ENCODE peak calls at places on chromosomes 7 and 10, in four cellular contexts. One of them, this sample, is unnamed.

GRCh38 chr10:33336606-33337334 is 2.3 kb upstream of the NRP1 start:
- DNase-seq in hypothalamus: no peak
- DNase-seq in mammary epithelial cell: peak
- DNase-seq in stimulated activated effector memory CD8-positive, alpha-beta T cell treated with anti-CD3 and anti-CD28 coated beads, Interleukin-12 subunit alpha, Interleukin-12 subunit beta, amount 100 ng/mL, for 72 hours: no peak
- DNase-seq in this sample: no peak

GRCh38 chr10:29535012-29535777 is 99.6 kb downstream of the SVIL start:
- DNase-seq in hypothalamus: peak
- DNase-seq in mammary epithelial cell: peak
- DNase-seq in stimulated activated effector memory CD8-positive, alpha-beta T cell treated with anti-CD3 and anti-CD28 coated beads, Interleukin-12 subunit alpha, Interleukin-12 subunit beta, amount 100 ng/mL, for 72 hours: no peak
- DNase-seq in this sample: peak

GRCh38 chr7:1046722-1047679 is 2.7 kb downstream of the GPR146 start:
- DNase-seq in hypothalamus: no peak
- DNase-seq in mammary epithelial cell: no peak
- DNase-seq in stimulated activated effector memory CD8-positive, alpha-beta T cell treated with anti-CD3 and anti-CD28 coated beads, Interleukin-12 subunit alpha, Interleukin-12 subunit beta, amount 100 ng/mL, for 72 hours: no peak
- DNase-seq in this sample: no peak

GRCh38 chr10:88256013-88256680 is 327.0 kb downstream of the RNLS start:
- DNase-seq in hypothalamus: no peak
- DNase-seq in mammary epithelial cell: no peak
- DNase-seq in stimulated activated effector memory CD8-positive, alpha-beta T cell treated with anti-CD3 and anti-CD28 coated beads, Interleukin-12 subunit alpha, Interleukin-12 subunit beta, amount 100 ng/mL, for 72 hours: no peak
- DNase-seq in this sample: no peak

GRCh38 chr7:40833541-40834234 is 698.9 kb downstream of the SUGCT start:
- DNase-seq in hypothalamus: no peak
- DNase-seq in mammary epithelial cell: no peak
- DNase-seq in stimulated activated effector memory CD8-positive, alpha-beta T cell treated with anti-CD3 and anti-CD28 coated beads, Interleukin-12 subunit alpha, Interleukin-12 subunit beta, amount 100 ng/mL, for 72 hours: no peak
- DNase-seq in this sample: no peak

GRCh38 chr7:146875222-146875785 is 758.7 kb downstream of the CNTNAP2 start:
- DNase-seq in hypothalamus: no peak
- DNase-seq in mammary epithelial cell: no peak
- DNase-seq in stimulated activated effector memory CD8-positive, alpha-beta T cell treated with anti-CD3 and anti-CD28 coated beads, Interleukin-12 subunit alpha, Interleukin-12 subunit beta, amount 100 ng/mL, for 72 hours: no peak
- DNase-seq in this sample: no peak

GRCh38 chr7:45563804-45564461 is 10.2 kb upstream of the ADCY1 start:
- DNase-seq in hypothalamus: no peak
- DNase-seq in mammary epithelial cell: no peak
- DNase-seq in stimulated activated effector memory CD8-positive, alpha-beta T cell treated with anti-CD3 and anti-CD28 coated beads, Interleukin-12 subunit alpha, Interleukin-12 subunit beta, amount 100 ng/mL, for 72 hours: no peak
- DNase-seq in this sample: no peak

GRCh38 chr10:95503526-95503925 is 57.6 kb downstream of the SORBS1 start:
- DNase-seq in hypothalamus: no peak
- DNase-seq in mammary epithelial cell: no peak
- DNase-seq in stimulated activated effector memory CD8-positive, alpha-beta T cell treated with anti-CD3 and anti-CD28 coated beads, Interleukin-12 subunit alpha, Interleukin-12 subunit beta, amount 100 ng/mL, for 72 hours: no peak
- DNase-seq in this sample: no peak

GRCh38 chr10:110357252-110357780 is 52.6 kb upstream of the SMNDC1 start:
- DNase-seq in hypothalamus: no peak
- DNase-seq in mammary epithelial cell: peak
- DNase-seq in stimulated activated effector memory CD8-positive, alpha-beta T cell treated with anti-CD3 and anti-CD28 coated beads, Interleukin-12 subunit alpha, Interleukin-12 subunit beta, amount 100 ng/mL, for 72 hours: peak
- DNase-seq in this sample: no peak

GRCh38 chr7:67453580-67453979 is 456.9 kb downstream of the TYW1 start:
- DNase-seq in hypothalamus: no peak
- DNase-seq in mammary epithelial cell: no peak
- DNase-seq in stimulated activated effector memory CD8-positive, alpha-beta T cell treated with anti-CD3 and anti-CD28 coated beads, Interleukin-12 subunit alpha, Interleukin-12 subunit beta, amount 100 ng/mL, for 72 hours: no peak
- DNase-seq in this sample: no peak

GRCh38 chr10:20817646-20818045 is 79.5 kb downstream of the NEBL start:
- DNase-seq in hypothalamus: no peak
- DNase-seq in mammary epithelial cell: peak
- DNase-seq in stimulated activated effector memory CD8-positive, alpha-beta T cell treated with anti-CD3 and anti-CD28 coated beads, Interleukin-12 subunit alpha, Interleukin-12 subunit beta, amount 100 ng/mL, for 72 hours: no peak
- DNase-seq in this sample: no peak

GRCh38 chr7:4763794-4764185 is 11.6 kb upstream of the AP5Z1 start:
- DNase-seq in hypothalamus: no peak
- DNase-seq in mammary epithelial cell: no peak
- DNase-seq in stimulated activated effector memory CD8-positive, alpha-beta T cell treated with anti-CD3 and anti-CD28 coated beads, Interleukin-12 subunit alpha, Interleukin-12 subunit beta, amount 100 ng/mL, for 72 hours: no peak
- DNase-seq in this sample: no peak

GRCh38 chr7:142882338-142882678 is 3.2 kb downstream of the TRPV6 start:
- DNase-seq in hypothalamus: no peak
- DNase-seq in mammary epithelial cell: no peak
- DNase-seq in stimulated activated effector memory CD8-positive, alpha-beta T cell treated with anti-CD3 and anti-CD28 coated beads, Interleukin-12 subunit alpha, Interleukin-12 subunit beta, amount 100 ng/mL, for 72 hours: no peak
- DNase-seq in this sample: no peak

GRCh38 chr7:148905093-148905666 is 21.1 kb upstream of the EZH2 start:
- DNase-seq in hypothalamus: no peak
- DNase-seq in mammary epithelial cell: no peak
- DNase-seq in stimulated activated effector memory CD8-positive, alpha-beta T cell treated with anti-CD3 and anti-CD28 coated beads, Interleukin-12 subunit alpha, Interleukin-12 subunit beta, amount 100 ng/mL, for 72 hours: no peak
- DNase-seq in this sample: no peak

This sample was measured in neural crest cell.